ENCODE peak calls at places on chromosomes 12 and 14, in six cellular contexts. S is M059J, U is heart left ventricle, G is cerebellar cortex, Z is T-helper 9 cell, N is HuH-7. M is an unnamed sample.

GRCh38 chr12:75528272-75528671 is 16.9 kb upstream of the KRR1 start:
- DNase-seq in S (no peak), U (no peak), G (no peak), Z (no peak), N (no peak), M (no peak)

GRCh38 chr14:95691591-95691990 is 5.4 kb downstream of the TCL1B start:
- DNase-seq in S (no peak), U (no peak), G (no peak), Z (no peak), N (no peak), M (no peak)

GRCh38 chr14:97687944-97688625 is 890.9 kb downstream of the VRK1 start:
- DNase-seq in S (no peak), U (no peak), G (no peak), Z (no peak), N (no peak), M (no peak)

GRCh38 chr14:85601246-85601645 is 71.3 kb downstream of the FLRT2 start:
- DNase-seq in S (no peak), U (no peak), G (no peak), Z (no peak), N (no peak), M (no peak)

GRCh38 chr14:76698631-76699030 is 62.6 kb upstream of the VASH1 start:
- DNase-seq in S (no peak), U (no peak), G (no peak), Z (no peak), N (no peak), M (no peak)

GRCh38 chr14:65103150-65103760 is 938 bp upstream of the MAX start:
- DNase-seq in S (peak; percentile 20), U (no peak), G (no peak), Z (no peak), N (peak; percentile 22), M (no peak)

GRCh38 chr14:69559581-69560011 is 15.1 kb downstream of the CCDC177 start:
- DNase-seq in S (no peak), U (no peak), G (peak; percentile 70), Z (no peak), N (no peak), M (no peak)

GRCh38 chr12:131264625-131265024 is 310.9 kb downstream of the ADGRD1 start:
- DNase-seq in S (peak; percentile 26), U (no peak), G (peak; percentile 34), Z (no peak), N (no peak), M (no peak)

GRCh38 chr12:50604640-50604920 is 99.8 kb downstream of the DIP2B start:
- DNase-seq in S (no peak), U (no peak), G (no peak), Z (no peak), N (no peak), M (no peak)

GRCh38 chr12:104761091-104761490 is 197.0 kb downstream of the SLC41A2 start:
- DNase-seq in S (no peak), U (no peak), G (no peak), Z (no peak), N (no peak), M (no peak)

GRCh38 chr12:29066061-29066588 is 83.0 kb upstream of the FAR2 start:
- DNase-seq in S (peak; percentile 44), U (peak; percentile 26), G (peak; percentile 47), Z (no peak), N (no peak), M (no peak)

GRCh38 chr12:43754015-43754414 is 4.6 kb downstream of the PUS7L start:
- DNase-seq in S (no peak), U (no peak), G (no peak), Z (no peak), N (no peak), M (no peak)

GRCh38 chr12:127063339-127064090 is 1203.5 kb upstream of the TMEM132C start:
- DNase-seq in S (peak; percentile 19), U (no peak), G (no peak), Z (no peak), N (no peak), M (no peak)

GRCh38 chr12:54759751-54760150 is 94.6 kb upstream of the MUCL1 start:
- DNase-seq in S (peak; percentile 34), U (no peak), G (peak; percentile 32), Z (no peak), N (no peak), M (no peak)

GRCh38 chr12:9027156-9027555 is 37.8 kb downstream of the KLRG1 start:
- DNase-seq in S (no peak), U (no peak), G (no peak), Z (no peak), N (no peak), M (no peak)

GRCh38 chr12:116443706-116444589 is 115.2 kb upstream of the MAP1LC3B2 start:
- DNase-seq in S (no peak), U (peak; percentile 16), G (no peak), Z (no peak), N (no peak), M (no peak)

GRCh38 chr12:29405561-29405960 is 24.6 kb upstream of the ERGIC2 start:
- DNase-seq in S (no peak), U (no peak), G (no peak), Z (no peak), N (no peak), M (no peak)

GRCh38 chr12:76402259-76402658 is 54.0 kb upstream of the BBS10 start:
- DNase-seq in S (no peak), U (no peak), G (no peak), Z (no peak), N (peak; percentile 54), M (no peak)

GRCh38 chr14:24080888-24081738 is 9.8 kb downstream of the CPNE6 start:
- DNase-seq in S (peak; percentile 33), U (peak; percentile 58), G (peak; percentile 80), Z (peak; percentile 48), N (peak; percentile 86), M (no peak)

GRCh38 chr12:10128687-10129086 is 1.3 kb downstream of the CLEC7A start:
- DNase-seq in S (no peak), U (no peak), G (no peak), Z (no peak), N (no peak), M (no peak)

GRCh38 chr12:67519824-67520433 is 128.6 kb upstream of the DYRK2 start:
- DNase-seq in S (no peak), U (no peak), G (peak; percentile 89), Z (no peak), N (no peak), M (no peak)

GRCh38 chr12:116189692-116190091 is 87.8 kb downstream of the MED13L start:
- DNase-seq in S (no peak), U (no peak), G (no peak), Z (no peak), N (no peak), M (no peak)

GRCh38 chr12:123118397-123118945 is 32.4 kb downstream of the PITPNM2 start:
- DNase-seq in S (no peak), U (no peak), G (no peak), Z (no peak), N (no peak), M (no peak)

GRCh38 chr12:89988156-89988555 is 279.5 kb upstream of the ATP2B1 start:
- DNase-seq in S (no peak), U (no peak), G (no peak), Z (no peak), N (no peak), M (no peak)

GRCh38 chr12:10673660-10674384 is at the start of gene STYK1:
- DNase-seq in S (peak; percentile 76), U (peak; percentile 24), G (peak; percentile 11), Z (peak; percentile 60), N (peak; percentile 67), M (no peak)

GRCh38 chr12:96698521-96698920 is 208.5 kb upstream of the NEDD1 start:
- DNase-seq in S (peak; percentile 56), U (no peak), G (no peak), Z (no peak), N (no peak), M (no peak)

GRCh38 chr12:26564391-26564790 is 268.6 kb downstream of the ITPR2 start:
- DNase-seq in S (peak; percentile 1), U (no peak), G (no peak), Z (no peak), N (no peak), M (no peak)

M was measured in right atrium auricular region.